ENCODE peak calls at places on chromosomes 11 and 22, in ten cellular contexts. Q, I, O, W, B, U, F, K, N and M are unnamed samples.

GRCh38 chr22:30370681-30371080 is 13.9 kb downstream of the CCDC157 start:
- DNase-seq in Q (no peak), I (no peak), O (no peak), W (no peak), B (no peak), U (no peak), F (no peak), K (no peak), N (no peak), M (no peak)

GRCh38 chr11:100680070-100680469 is 7.0 kb upstream of the ARHGAP42 start:
- DNase-seq in Q (no peak), I (no peak), O (no peak), W (no peak), B (no peak), U (no peak), F (no peak), K (no peak), N (no peak), M (no peak)

GRCh38 chr22:42906605-42907338 is 49.7 kb upstream of the ARFGAP3 start:
- DNase-seq in Q (peak), I (peak), O (no peak), W (no peak), B (no peak), U (peak), F (no peak), K (peak), N (no peak), M (no peak)

GRCh38 chr22:22201185-22201924 is 43.2 kb upstream of the VPREB1 start:
- DNase-seq in Q (no peak), I (peak), O (no peak), W (no peak), B (no peak), U (peak), F (peak), K (no peak), N (peak), M (no peak)

GRCh38 chr11:22130462-22131053 is 62.3 kb upstream of the ANO5 start:
- DNase-seq in Q (no peak), I (no peak), O (no peak), W (no peak), B (no peak), U (no peak), F (no peak), K (no peak), N (peak), M (no peak)

GRCh38 chr22:46297151-46297819 is 615 bp downstream of the GTSE1 start:
- DNase-seq in Q (no peak), I (no peak), O (no peak), W (no peak), B (no peak), U (peak), F (peak), K (no peak), N (no peak), M (no peak)

GRCh38 chr11:71300187-71300586 is 47.8 kb upstream of the SHANK2 start:
- DNase-seq in Q (no peak), I (no peak), O (no peak), W (no peak), B (no peak), U (no peak), F (no peak), K (no peak), N (no peak), M (no peak)

GRCh38 chr11:102367364-102367763 is 20.4 kb downstream of the BIRC2 start:
- DNase-seq in Q (no peak), I (no peak), O (no peak), W (no peak), B (no peak), U (peak), F (no peak), K (no peak), N (peak), M (no peak)

GRCh38 chr11:19076744-19077589 is 16.4 kb upstream of the MRGPRX2 start:
- DNase-seq in Q (no peak), I (no peak), O (no peak), W (peak), B (peak), U (peak), F (peak), K (no peak), N (peak), M (peak)

GRCh38 chr11:44530413-44531115 is 34.9 kb upstream of the CD82 start:
- DNase-seq in Q (no peak), I (no peak), O (no peak), W (no peak), B (no peak), U (peak), F (no peak), K (no peak), N (no peak), M (no peak)

GRCh38 chr11:95652002-95652472 is 137.5 kb downstream of the FAM76B start:
- DNase-seq in Q (no peak), I (no peak), O (no peak), W (no peak), B (peak), U (no peak), F (no peak), K (no peak), N (no peak), M (no peak)

GRCh38 chr22:31628362-31628761 is 33.7 kb downstream of the PISD start:
- DNase-seq in Q (no peak), I (no peak), O (no peak), W (no peak), B (no peak), U (no peak), F (no peak), K (no peak), N (no peak), M (no peak)

GRCh38 chr22:27918351-27919221 is 470 bp downstream of the PITPNB start:
- DNase-seq in Q (peak), I (peak), O (peak), W (no peak), B (peak), U (peak), F (peak), K (peak), N (peak), M (peak)

GRCh38 chr11:10780040-10780439 is 28.7 kb downstream of the EIF4G2 start:
- DNase-seq in Q (no peak), I (no peak), O (no peak), W (no peak), B (no peak), U (no peak), F (no peak), K (no peak), N (no peak), M (no peak)

GRCh38 chr11:85316967-85317366 is 310.2 kb downstream of the DLG2 start:
- DNase-seq in Q (no peak), I (no peak), O (no peak), W (no peak), B (no peak), U (no peak), F (no peak), K (no peak), N (peak), M (no peak)

GRCh38 chr22:18947905-18948304 is 11.8 kb upstream of the PRODH start:
- DNase-seq in Q (no peak), I (peak), O (peak), W (no peak), B (no peak), U (no peak), F (no peak), K (peak), N (no peak), M (peak)

GRCh38 chr11:134792044-134792443 is 380.0 kb upstream of the B3GAT1 start:
- DNase-seq in Q (no peak), I (no peak), O (no peak), W (no peak), B (no peak), U (peak), F (no peak), K (no peak), N (no peak), M (no peak)

GRCh38 chr11:115334932-115335788 is 169.1 kb downstream of the CADM1 start:
- DNase-seq in Q (no peak), I (no peak), O (no peak), W (no peak), B (no peak), U (peak), F (peak), K (no peak), N (peak), M (no peak)

GRCh38 chr22:27749597-27750225 is 51.8 kb downstream of the MN1 start:
- DNase-seq in Q (no peak), I (no peak), O (no peak), W (no peak), B (no peak), U (peak), F (no peak), K (no peak), N (no peak), M (no peak)

GRCh38 chr11:118437736-118438125 is 1.4 kb downstream of the KMT2A start:
- DNase-seq in Q (no peak), I (peak), O (peak), W (no peak), B (peak), U (peak), F (peak), K (no peak), N (no peak), M (peak)

GRCh38 chr11:59206635-59207034 is 6.1 kb downstream of the MPEG1 start:
- DNase-seq in Q (no peak), I (peak), O (no peak), W (peak), B (no peak), U (peak), F (peak), K (no peak), N (peak), M (no peak)

DNA sequence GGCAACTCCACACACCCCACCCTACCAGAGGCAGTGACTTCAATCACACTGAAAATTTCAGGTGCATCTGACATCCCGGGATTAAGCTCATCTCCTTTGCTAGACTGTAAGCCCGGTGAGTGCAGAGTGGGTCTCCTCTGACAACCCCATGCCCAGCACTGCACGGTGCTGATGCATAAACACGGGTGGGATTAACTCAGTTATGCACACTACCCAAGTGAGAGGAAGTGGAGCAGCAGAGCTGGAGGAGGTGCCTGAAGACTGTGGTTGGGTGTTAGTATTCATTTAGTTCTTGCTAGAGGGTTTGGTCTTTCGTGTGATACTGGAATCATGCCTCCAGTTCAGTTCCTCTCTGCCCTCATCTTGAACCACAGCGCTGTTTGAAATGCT is 6.5 kb downstream of the ARSA start:
- DNase-seq in Q (no peak), I (no peak), O (no peak), W (no peak), B (no peak), U (no peak), F (no peak), K (no peak), N (no peak), M (no peak)
- TF ChIP-seq POLR2A in Q (no peak), I (no peak), O (no peak), W (no peak), B (no peak), U (no peak), F (no peak), K (no peak), N (no peak), M (no peak)

DNA sequence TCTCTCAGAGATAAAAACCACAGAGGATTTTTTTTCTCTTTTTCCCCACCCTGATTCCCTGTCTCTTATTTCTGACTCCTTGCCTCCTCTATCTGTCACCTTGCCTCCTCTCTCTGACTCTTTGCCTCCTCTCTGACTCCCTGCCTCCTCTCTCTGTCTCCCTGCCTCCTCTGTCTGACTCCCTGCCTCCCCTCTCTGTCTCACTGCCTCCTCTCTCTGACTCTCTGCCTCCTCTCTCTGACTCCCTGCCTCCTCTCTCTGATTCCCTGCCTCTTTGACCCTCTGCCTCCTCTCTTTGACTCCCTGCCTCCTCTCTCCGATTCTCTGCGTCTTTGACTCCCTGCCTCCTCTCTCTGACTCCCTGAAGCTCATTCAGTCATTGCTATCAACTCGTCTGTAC is 3.1 kb downstream of the RASD2 start:
- DNase-seq in Q (no peak), I (no peak), O (no peak), W (no peak), B (no peak), U (no peak), F (no peak), K (no peak), N (no peak), M (no peak)
- H3K27ac ChIP-seq in Q (peak), I (peak), O (no peak), W (no peak), B (no peak), U (no peak), F (no peak), K (no peak), N (no peak), M (no peak)

GRCh38 chr11:64660706-64661105 is 62.3 kb downstream of the NRXN2 start:
- DNase-seq in Q (no peak), I (no peak), O (no peak), W (no peak), B (no peak), U (no peak), F (no peak), K (no peak), N (no peak), M (peak)
- H3K4me3 ChIP-seq in Q (no peak), I (peak), O (no peak), W (no peak), B (no peak), U (no peak), F (no peak), K (no peak), N (no peak), M (no peak)

GRCh38 chr11:777288-778255 is at the start of gene GATD1:
- DNase-seq in Q (peak), I (peak), O (peak), W (peak), B (peak), U (peak), F (peak), K (peak), N (peak), M (peak)
- TF ChIP-seq POLR2A in Q (peak), I (peak), O (peak), W (peak), B (peak), U (peak), F (no peak), K (peak), N (peak), M (peak)

DNA sequence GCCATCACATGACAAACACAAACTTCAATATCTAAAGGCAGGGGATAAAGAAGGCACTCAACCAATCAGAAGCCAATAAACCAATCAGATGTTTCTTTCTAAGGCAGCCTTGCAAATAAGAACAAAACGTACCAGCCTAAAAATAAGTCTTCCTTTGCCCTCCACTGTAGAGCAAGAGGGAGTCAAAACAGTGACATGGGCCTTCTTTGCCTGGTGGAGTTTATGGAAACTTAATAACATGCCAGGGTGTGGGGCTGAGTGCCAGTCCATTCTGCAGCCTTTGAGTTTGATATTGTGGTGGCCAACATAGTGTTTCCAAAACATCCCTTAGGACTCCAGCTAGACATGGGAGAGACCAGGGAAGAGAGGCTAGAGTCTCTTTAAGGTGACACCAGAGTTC is 126.1 kb upstream of the NECTIN1 start:
- DNase-seq in Q (no peak), I (no peak), O (no peak), W (no peak), B (no peak), U (no peak), F (no peak), K (no peak), N (no peak), M (no peak)
- H3K27ac ChIP-seq in Q (no peak), I (peak), O (no peak), W (no peak), B (no peak), U (no peak), F (no peak), K (no peak), N (no peak), M (no peak)